ENCODE peak calls at places on chromosomes 16 and 17, in ten cellular contexts. U is fibroblast of lung, Z is upper lobe of right lung, K is adrenal gland, S is mammary epithelial cell, N is left lung, T is A549, W is endodermal cell, O is left ventricle myocardium inferior, R is tibial artery. D is an unnamed sample. For H3K4me1, the result is how much of the 10 kb centered on the place peaks cover.

GRCh38 chr17:77869665-77870132 is 88.8 kb upstream of the TNRC6C start:
- DNase-seq in O (no peak), U (no peak), Z (peak), K (no peak), T (no peak), W (no peak), R (no peak), S (no peak), N (peak), D (no peak)

GRCh38 chr16:17552351-17552750 is 81.6 kb upstream of the XYLT1 start:
- DNase-seq in O (no peak), S (peak), W (no peak), Z (no peak), U (no peak), N (no peak), R (no peak), T (no peak), K (no peak), D (no peak)

GRCh38 chr16:82874672-82875071 is 247.9 kb downstream of the CDH13 start:
- DNase-seq in Z (no peak), N (no peak), T (no peak), W (no peak), K (no peak), S (no peak), O (no peak), R (no peak), U (no peak), D (no peak)

GRCh38 chr16:57579361-57579665 is 36.9 kb downstream of the ADGRG5 start:
- DNase-seq in W (no peak), O (no peak), S (no peak), U (no peak), R (peak), N (no peak), Z (peak), K (no peak), T (no peak), D (no peak)

GRCh38 chr17:43753488-43754129 is 5.0 kb downstream of the SOST start:
- DNase-seq in N (no peak), K (no peak), R (no peak), S (peak), O (no peak), T (no peak), U (no peak), Z (no peak), W (no peak), D (no peak)

GRCh38 chr16:6019490-6019991 is 921.9 kb upstream of the EEF2KMT start:
- DNase-seq in K (no peak), Z (no peak), R (no peak), N (peak), S (no peak), O (no peak), W (peak), U (no peak), T (no peak), D (no peak)

GRCh38 chr16:28163699-28164584 is 47.8 kb downstream of the XPO6 start:
- DNase-seq in R (no peak), O (no peak), S (no peak), W (no peak), T (no peak), K (no peak), Z (no peak), U (peak), N (no peak), D (no peak)

GRCh38 chr17:44501866-44502265 is 1.3 kb downstream of the GPATCH8 start:
- DNase-seq in N (no peak), S (peak), W (no peak), R (no peak), Z (no peak), O (no peak), U (peak), T (no peak), K (no peak), D (no peak)

GRCh38 chr16:20707461-20707860 is 10.0 kb upstream of the ACSM1 start:
- DNase-seq in R (no peak), T (no peak), K (no peak), W (no peak), S (no peak), N (no peak), U (no peak), Z (no peak), O (no peak), D (no peak)

GRCh38 chr17:2796164-2797140 is at the start of gene RAP1GAP2:
- DNase-seq in U (no peak), N (peak), Z (peak), S (no peak), O (peak), W (peak), K (peak), R (peak), T (no peak), D (peak)

GRCh38 chr17:44965491-44966234 is 2.4 kb downstream of the C1QL1 start:
- DNase-seq in U (no peak), S (no peak), R (no peak), O (no peak), N (no peak), Z (no peak), T (no peak), K (no peak), W (no peak), D (no peak)

GRCh38 chr17:74573169-74573568 is 5.9 kb upstream of the CD300H start:
- DNase-seq in O (no peak), N (no peak), Z (no peak), W (no peak), K (no peak), U (no peak), S (no peak), T (peak), R (no peak), D (no peak)

GRCh38 chr16:31202402-31203385 is at the start of gene PYCARD:
- DNase-seq in W (peak), S (peak), R (peak), T (peak), U (peak), N (peak), O (peak), Z (peak), K (peak), D (no peak)

GRCh38 chr16:60166111-60166510 is 1432.0 kb upstream of the GOT2 start:
- DNase-seq in R (no peak), T (no peak), O (no peak), S (peak), U (no peak), N (no peak), K (no peak), W (no peak), Z (no peak), D (no peak)

GRCh38 chr17:79623786-79624657 is 13.2 kb upstream of the RBFOX3 start:
- DNase-seq in R (peak), K (peak), W (peak), S (no peak), Z (peak), T (no peak), O (peak), U (no peak), N (peak), D (no peak)

GRCh38 chr17:72955391-72956140 is 136.9 kb downstream of the SLC39A11 start:
- DNase-seq in T (no peak), S (no peak), K (no peak), Z (no peak), N (no peak), R (no peak), O (no peak), W (no peak), U (no peak), D (no peak)

GRCh38 chr16:85566502-85567100 is 46.5 kb upstream of the GSE1 start:
- DNase-seq in O (no peak), S (no peak), N (peak), T (no peak), K (no peak), R (no peak), W (peak), Z (no peak), U (no peak), D (no peak)

GRCh38 chr17:16931318-16932060 is 40.4 kb downstream of the TNFRSF13B start:
- DNase-seq in R (no peak), O (peak), S (no peak), K (no peak), U (no peak), W (no peak), Z (peak), N (peak), T (no peak), D (no peak)

GRCh38 chr16:88886915-88887521 is 20.6 kb upstream of the PABPN1L start:
- DNase-seq in R (no peak), K (no peak), S (no peak), O (peak), U (peak), W (no peak), T (no peak), Z (peak), N (no peak), D (no peak)

GRCh38 chr16:71547168-71547567 is 20.9 kb downstream of the CHST4 start:
- DNase-seq in O (no peak), K (no peak), T (no peak), Z (no peak), U (no peak), N (no peak), R (no peak), S (no peak), W (no peak), D (no peak)
- H3K4me1 ChIP-seq in O (under half), K (under half), T (under half), Z (under half), U (under half), N (under half), R (under half), S (under half), W (under half), D (under half)

GRCh38 chr16:22366371-22366770 is 8.0 kb downstream of the CDR2 start:
- DNase-seq in W (no peak), Z (no peak), O (no peak), T (no peak), N (no peak), U (no peak), K (no peak), S (no peak), R (no peak), D (no peak)

GRCh38 chr16:22372882-22373661 is 1.3 kb downstream of the CDR2 start:
- DNase-seq in N (no peak), R (no peak), O (no peak), K (no peak), T (no peak), Z (no peak), U (peak), W (no peak), S (no peak), D (no peak)

GRCh38 chr16:22366889-22367288 is 7.5 kb downstream of the CDR2 start:
- DNase-seq in K (no peak), N (no peak), W (no peak), S (no peak), R (no peak), T (no peak), Z (no peak), U (no peak), O (no peak), D (no peak)

GRCh38 chr16:22370038-22370541 is 4.3 kb downstream of the CDR2 start:
- DNase-seq in Z (no peak), N (no peak), U (peak), O (no peak), K (no peak), T (no peak), W (no peak), S (peak), R (no peak), D (no peak)

DNA sequence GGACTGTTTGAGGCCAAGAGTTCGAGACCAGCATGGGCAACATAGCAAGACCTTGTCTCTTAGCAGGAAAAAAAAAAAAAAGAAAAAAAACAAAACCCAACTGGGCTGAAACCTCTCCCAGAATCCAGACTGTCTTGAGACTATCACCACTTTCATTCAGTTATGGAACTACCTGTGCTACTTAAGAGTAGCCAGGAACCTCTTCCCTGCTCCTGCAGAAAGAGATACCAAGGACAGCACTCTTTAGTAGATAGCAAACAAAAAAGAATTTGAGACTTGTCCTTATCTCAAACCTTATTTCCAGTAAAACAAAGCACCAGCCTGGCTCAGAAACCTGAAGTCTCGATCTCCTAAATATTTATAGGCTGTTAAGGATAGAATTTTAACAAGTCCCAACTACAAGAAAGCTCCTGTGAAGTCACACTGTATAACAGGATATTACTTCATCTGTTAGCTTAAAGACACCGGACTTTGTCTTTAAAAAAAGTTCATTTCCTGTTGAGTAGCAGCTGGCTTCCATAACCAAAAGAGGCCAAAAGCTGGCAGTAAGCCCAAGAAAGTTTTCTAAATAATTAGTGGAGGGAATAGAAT is 5.1 kb downstream of the CDR2 start:
- DNase-seq in T (peak), W (no peak), N (no peak), U (peak), Z (no peak), K (no peak), O (no peak), R (no peak), S (no peak), D (no peak)
- H3K4me1 ChIP-seq in T (half or more), W (under half), N (under half), U (under half), Z (under half), K (under half), O (under half), R (under half), S (half or more), D (under half)

DNA sequence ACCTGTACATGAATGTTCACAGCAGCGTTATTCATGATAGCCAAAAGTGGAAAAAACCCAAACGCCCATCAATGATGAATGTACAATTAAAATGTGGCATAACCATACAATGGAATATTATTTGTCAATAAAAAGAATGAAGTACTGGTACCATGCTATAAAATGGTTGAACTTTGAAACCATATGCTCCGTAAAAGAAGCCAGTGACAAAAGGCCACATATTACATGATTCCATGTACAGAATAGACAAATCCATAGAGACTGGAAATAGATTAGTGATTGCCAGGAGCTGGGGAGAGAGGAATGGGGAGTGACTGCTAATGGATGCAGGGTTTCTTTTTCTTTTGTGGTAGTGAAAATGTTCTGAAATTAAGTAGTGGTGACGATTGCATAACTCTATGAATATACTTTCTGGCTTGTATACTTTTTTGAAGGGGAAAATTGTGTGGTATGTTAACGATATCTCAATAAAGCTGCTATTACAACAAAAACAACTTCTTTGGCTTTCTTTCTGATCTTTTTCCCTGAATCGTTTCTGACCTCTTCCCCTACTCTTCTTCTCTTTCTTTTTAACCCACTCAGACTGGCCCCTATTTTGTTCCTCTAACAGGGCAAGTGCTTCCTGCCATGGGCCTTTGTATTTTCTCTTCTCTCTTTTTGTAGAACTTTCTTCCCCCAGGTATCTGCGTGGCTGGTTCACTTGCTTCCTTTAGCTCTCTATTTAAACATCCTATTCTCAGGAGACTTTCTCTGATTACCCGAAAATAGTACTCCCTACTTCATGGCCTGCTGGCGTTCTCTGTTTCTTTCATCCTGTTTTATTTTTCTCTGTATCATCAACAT is 67.9 kb downstream of the FTO start:
- DNase-seq in K (no peak), N (no peak), O (no peak), T (no peak), S (no peak), R (no peak), W (no peak), Z (no peak), U (no peak), D (no peak)
- H3K4me1 ChIP-seq in K (under half), N (under half), O (half or more), T (half or more), S (half or more), R (under half), W (under half), Z (half or more), U (under half), D (under half)

GRCh38 chr16:10934325-10935107 is 7.8 kb downstream of the DEXI start:
- DNase-seq in T (no peak), K (no peak), U (no peak), N (no peak), S (no peak), W (no peak), R (no peak), O (no peak), Z (peak), D (no peak)

GRCh38 chr16:10933865-10934264 is 8.4 kb downstream of the DEXI start:
- DNase-seq in U (no peak), Z (peak), W (no peak), T (no peak), K (peak), R (no peak), N (no peak), S (no peak), O (no peak), D (no peak)

GRCh38 chr16:10931133-10931532 is 11.1 kb downstream of the DEXI start:
- DNase-seq in O (no peak), N (no peak), S (no peak), K (no peak), R (no peak), T (no peak), Z (peak), W (no peak), U (no peak), D (no peak)

GRCh38 chr16:10931977-10932632 is 10.2 kb downstream of the DEXI start:
- DNase-seq in O (no peak), R (no peak), Z (peak), T (no peak), W (no peak), K (no peak), U (no peak), N (no peak), S (no peak), D (no peak)

DNA sequence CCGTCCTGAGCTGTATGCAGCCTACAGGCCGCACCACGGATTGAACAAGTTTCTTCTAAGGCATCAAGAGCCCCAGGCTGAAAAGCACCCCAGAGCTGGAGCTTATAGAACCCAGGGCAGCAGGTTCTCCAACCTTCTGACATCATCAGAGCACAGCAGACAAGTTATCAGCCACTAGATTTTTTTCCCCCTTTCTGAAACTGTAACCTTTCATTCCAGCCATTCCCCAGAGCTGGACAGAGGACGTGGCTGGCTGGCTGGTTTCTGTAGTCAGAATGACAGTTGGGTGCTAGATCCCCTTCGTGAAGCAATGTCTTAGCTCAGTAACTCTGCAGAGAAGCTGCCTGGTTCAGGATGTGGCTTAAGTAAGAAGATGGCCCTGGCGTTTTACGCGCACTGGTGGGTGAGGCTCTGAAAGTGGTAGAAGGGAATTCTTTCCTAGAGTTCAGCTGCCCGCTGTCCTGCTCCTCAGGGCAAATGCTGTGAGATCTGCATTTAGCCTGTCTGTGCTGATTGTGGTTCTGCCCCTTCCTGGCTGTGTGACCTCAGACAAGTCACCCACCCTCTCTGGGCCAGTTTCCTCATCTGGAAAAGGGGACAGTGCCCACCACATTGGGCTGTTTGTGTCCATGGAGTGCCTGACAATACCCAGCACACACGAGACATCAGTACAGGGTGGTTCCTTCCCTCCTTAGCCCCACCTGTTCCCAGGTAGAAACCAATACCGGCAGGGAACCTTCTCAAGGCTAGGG is 9.1 kb downstream of the DEXI start:
- DNase-seq in N (no peak), S (no peak), Z (peak), U (no peak), R (no peak), K (no peak), T (no peak), O (no peak), W (no peak), D (no peak)
- H3K4me1 ChIP-seq in N (under half), S (under half), Z (half or more), U (under half), R (under half), K (half or more), T (under half), O (half or more), W (under half), D (under half)

DNA sequence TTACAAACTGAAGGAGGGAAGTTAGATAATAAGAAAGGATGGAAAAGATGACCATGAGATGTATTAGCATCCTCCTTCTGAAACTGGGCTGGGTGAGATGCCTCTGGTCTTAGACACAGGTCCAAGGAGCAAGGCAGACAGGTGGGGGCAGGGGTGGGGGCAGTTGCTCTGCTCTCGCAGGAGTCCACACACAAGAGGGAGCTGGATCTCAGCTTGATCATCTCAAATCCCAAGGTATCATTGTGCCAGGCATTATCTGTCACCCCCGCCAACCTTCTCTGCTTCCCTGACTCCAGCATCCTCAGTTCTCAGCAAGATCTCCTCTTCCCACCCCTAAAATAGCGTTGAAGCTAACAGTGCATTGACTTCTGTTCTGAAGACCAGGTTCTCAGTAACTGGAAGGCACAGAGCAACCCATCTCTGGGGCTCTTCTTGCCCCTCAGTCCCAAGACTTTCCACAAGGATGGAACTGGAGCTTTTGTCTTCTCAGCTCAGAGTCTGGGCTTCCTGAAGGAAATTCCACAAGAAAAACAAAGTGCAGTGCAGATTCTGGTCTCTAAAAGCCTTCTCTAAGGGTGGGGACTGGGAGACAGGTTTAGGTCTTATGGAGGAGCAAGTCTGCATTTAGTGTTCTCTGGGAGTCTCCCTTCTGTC is 1.6 kb downstream of the FLOT2 start:
- DNase-seq in O (no peak), W (peak), R (no peak), Z (peak), U (no peak), S (no peak), N (no peak), T (no peak), K (no peak), D (no peak)
- H3K4me1 ChIP-seq in O (half or more), W (under half), R (under half), Z (under half), U (under half), S (under half), N (under half), T (under half), K (under half), D (under half)

GRCh38 chr16:50680907-50681885 is at the start of gene SNX20:
- DNase-seq in Z (no peak), O (peak), T (no peak), U (no peak), R (peak), W (peak), S (no peak), N (peak), K (peak), D (peak)
- H3K4me1 ChIP-seq in Z (under half), O (under half), T (under half), U (under half), R (under half), W (under half), S (under half), N (under half), K (under half), D (half or more)

DNA sequence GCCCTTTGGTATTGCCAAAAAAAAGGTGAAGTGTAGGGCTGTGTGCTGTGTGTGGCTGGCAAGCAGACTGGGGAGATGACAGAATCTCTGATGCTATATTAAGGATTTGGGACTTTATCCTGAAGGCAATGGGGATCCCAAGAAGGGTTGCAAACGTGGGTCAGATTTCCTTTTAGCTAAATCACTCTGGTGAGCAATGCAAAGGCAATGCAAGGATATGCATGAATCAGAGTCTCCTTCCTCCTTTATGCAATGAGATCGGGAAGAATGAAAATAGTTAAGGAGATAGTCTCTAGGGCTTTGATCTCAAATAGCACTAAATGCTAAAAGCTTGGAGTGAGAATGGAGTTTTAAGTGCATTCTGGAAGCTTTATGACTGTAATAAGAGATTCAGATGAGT is 27.3 kb upstream of the SHISA9 start:
- DNase-seq in U (no peak), S (peak), R (no peak), O (no peak), W (no peak), Z (no peak), T (peak), N (no peak), K (no peak), D (no peak)
- H3K4me1 ChIP-seq in U (under half), S (under half), R (under half), O (under half), W (under half), Z (under half), T (under half), N (under half), K (under half), D (under half)

D was measured in naive thymus-derived CD4-positive, alpha-beta T cell.